ENCODE peak calls at places on chromosomes 4 and X, in eight cellular contexts. T is GM23338, M is astrocyte of the spinal cord, Q is cardiac muscle cell, P is gastrocnemius medialis, E is mucosa of descending colon, H is fibroblast of mammary gland, V is breast epithelium. X is an unnamed sample.
A peak's percentile ranks its signal among the peaks of the same experiment; 100 is the strongest.

GRCh38 chr4:20474119-20474518 is 222.4 kb downstream of the SLIT2 start:
- DNase-seq in T (peak; percentile 56), M (peak; percentile 36), Q (peak; percentile 53), P (no peak), E (no peak), H (peak; percentile 35), V (no peak), X (no peak)

GRCh38 chrX:39613997-39614679 is 483.6 kb downstream of the BCOR start:
- DNase-seq in T (peak; percentile 76), M (no peak), Q (no peak), P (no peak), E (no peak), H (no peak), V (peak; percentile 70), X (no peak)

GRCh38 chr4:26257850-26258249 is 63.0 kb upstream of the RBPJ start:
- DNase-seq in T (no peak), M (no peak), Q (no peak), P (no peak), E (no peak), H (no peak), V (no peak), X (no peak)

GRCh38 chr4:152265149-152265621 is 270.7 kb downstream of the FBXW7 start:
- DNase-seq in T (no peak), M (peak; percentile 91), Q (peak; percentile 73), P (no peak), E (no peak), H (peak; percentile 89), V (no peak), X (no peak)

GRCh38 chrX:9897761-9898161 is 69.4 kb upstream of the CLDN34 start:
- DNase-seq in T (no peak), M (peak; percentile 96), Q (peak; percentile 80), P (no peak), E (no peak), H (peak; percentile 85), V (no peak), X (no peak)

GRCh38 chrX:47918274-47918673 is 81.6 kb downstream of the ZNF81 start:
- DNase-seq in T (no peak), M (no peak), Q (no peak), P (no peak), E (no peak), H (no peak), V (no peak), X (no peak)

GRCh38 chr4:154124539-154125255 is 335.8 kb upstream of the SFRP2 start:
- DNase-seq in T (no peak), M (peak; percentile 86), Q (peak; percentile 11), P (no peak), E (no peak), H (peak; percentile 95), V (no peak), X (no peak)

GRCh38 chrX:122770581-122770980 is 413.5 kb upstream of the GRIA3 start:
- DNase-seq in T (no peak), M (no peak), Q (no peak), P (no peak), E (no peak), H (no peak), V (no peak), X (no peak)

GRCh38 chrX:12753366-12753765 is 37.8 kb upstream of the PRPS2 start:
- DNase-seq in T (no peak), M (no peak), Q (peak; percentile 8), P (no peak), E (no peak), H (no peak), V (no peak), X (no peak)

GRCh38 chr4:80611366-80611765 is 275.8 kb downstream of the CFAP299 start:
- DNase-seq in T (no peak), M (no peak), Q (no peak), P (no peak), E (no peak), H (no peak), V (no peak), X (no peak)

GRCh38 chr4:54558889-54559682 is 98.7 kb upstream of the KIT start:
- DNase-seq in T (no peak), M (no peak), Q (no peak), P (no peak), E (no peak), H (no peak), V (no peak), X (no peak)
- H3K4me3 ChIP-seq in T (no peak overlapping the region), M (no peak overlapping the region), Q (no peak overlapping the region), P (no peak overlapping the region), E (no peak overlapping the region), H (no peak overlapping the region), V (no peak overlapping the region), X (no peak overlapping the region)

GRCh38 chr4:145760176-145760575 is 80.2 kb downstream of the C4orf51 start:
- DNase-seq in T (no peak), M (no peak), Q (no peak), P (no peak), E (no peak), H (no peak), V (no peak), X (no peak)
- H3K4me3 ChIP-seq in T (no peak overlapping the region), M (no peak overlapping the region), Q (no peak overlapping the region), P (no peak overlapping the region), E (no peak overlapping the region), H (no peak overlapping the region), V (no peak overlapping the region), X (no peak overlapping the region)

DNA sequence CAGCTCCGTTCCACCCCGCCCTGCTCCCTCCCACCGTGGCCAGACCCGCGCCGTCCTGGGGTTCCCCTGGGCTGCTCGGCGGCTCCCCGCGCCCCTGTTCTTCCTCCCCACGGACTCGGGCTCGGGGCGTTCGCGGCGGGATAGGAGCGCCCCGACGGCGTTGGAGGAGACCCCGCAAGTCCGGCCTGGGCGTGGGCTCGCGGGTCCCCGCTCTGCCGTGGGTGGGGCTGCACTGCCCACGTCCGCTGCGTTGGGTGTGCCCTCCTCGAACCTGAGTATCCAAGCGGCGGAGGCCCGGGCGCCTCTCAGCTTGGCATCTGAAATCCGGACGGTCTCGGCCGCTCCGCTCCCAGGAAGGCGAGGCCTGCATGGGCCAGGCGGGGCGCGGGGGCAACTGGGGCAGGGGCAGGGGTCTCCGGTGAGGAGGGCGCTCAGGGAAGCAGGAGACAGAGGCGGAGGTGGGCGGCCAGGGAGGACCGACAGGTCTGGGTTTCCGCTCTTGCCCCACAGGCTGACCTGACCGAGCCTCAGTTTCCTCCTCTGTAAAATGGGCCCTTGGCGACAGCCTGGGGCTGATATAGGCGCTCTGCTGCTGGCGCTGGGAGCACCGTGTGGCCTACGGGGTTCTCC is 12.0 kb upstream of the NAT8L start:
- DNase-seq in T (no peak), M (no peak), Q (no peak), P (no peak), E (no peak), H (no peak), V (no peak), X (no peak)
- H3K4me3 ChIP-seq in T (peak overlapping the region; percentile 42), M (no peak overlapping the region), Q (no peak overlapping the region), P (no peak overlapping the region), E (no peak overlapping the region), H (no peak overlapping the region), V (no peak overlapping the region), X (no peak overlapping the region)

DNA sequence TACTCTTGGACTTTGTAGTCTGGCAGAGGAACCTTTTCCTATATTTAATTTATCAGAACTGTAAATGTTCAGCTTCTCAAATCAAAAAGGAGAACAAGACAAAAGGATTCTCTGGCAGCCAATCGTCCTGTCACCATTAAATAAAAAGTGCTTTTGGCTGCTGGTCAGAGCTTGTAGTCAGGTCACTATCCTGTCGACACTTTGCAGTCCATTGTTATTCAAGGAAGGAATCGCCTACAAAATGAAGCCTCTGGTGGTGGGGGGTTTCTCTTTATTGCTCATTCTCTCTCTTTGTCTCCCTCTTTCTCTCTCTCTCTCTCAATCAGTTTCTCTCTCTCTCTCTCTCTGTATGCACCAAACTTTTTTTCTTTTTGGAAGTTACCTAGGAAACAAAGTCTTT is 17.6 kb upstream of the SCML1 start:
- DNase-seq in T (peak; percentile 60), M (no peak), Q (no peak), P (no peak), E (no peak), H (no peak), V (no peak), X (no peak)
- H3K4me3 ChIP-seq in T (peak overlapping the region; percentile 43), M (no peak overlapping the region), Q (no peak overlapping the region), P (no peak overlapping the region), E (no peak overlapping the region), H (no peak overlapping the region), V (no peak overlapping the region), X (no peak overlapping the region)

DNA sequence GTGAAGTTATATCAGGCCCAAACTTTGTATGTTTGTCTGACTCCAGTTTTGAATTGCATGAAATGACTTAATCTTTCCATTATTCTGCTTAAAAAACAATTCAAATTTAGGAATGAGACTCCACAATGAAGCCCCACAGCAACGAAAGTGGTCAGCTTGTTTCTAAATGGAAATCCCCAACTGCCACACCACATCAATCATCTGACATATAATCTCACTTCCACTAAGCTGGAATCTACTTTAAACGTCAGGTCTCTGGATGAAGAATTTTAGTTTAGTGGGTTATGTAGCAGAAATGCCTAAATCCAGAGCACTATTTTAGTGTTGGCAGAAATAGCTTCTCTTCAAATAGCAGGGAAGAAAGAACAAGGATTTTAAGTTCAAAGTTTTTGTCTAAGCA is 1.8 kb upstream of the BMP2K start:
- DNase-seq in T (no peak), M (no peak), Q (no peak), P (no peak), E (no peak), H (no peak), V (no peak), X (no peak)
- H3K4me3 ChIP-seq in T (no peak overlapping the region), M (no peak overlapping the region), Q (no peak overlapping the region), P (no peak overlapping the region), E (no peak overlapping the region), H (no peak overlapping the region), V (no peak overlapping the region), X (no peak overlapping the region)

X was measured in suprapubic skin.